ENCODE peak calls at places on chromosomes 2 and 18, in ten cellular contexts. X, Z, T, Y, G, V, W, C, E and K are unnamed samples. For H3K4me1, the result is how much of the 10 kb centered on the place peaks cover.

GRCh38 chr2:99652862-99653261 is 163.0 kb upstream of the REV1 start:
- DNase-seq in X (no peak), Z (no peak), T (no peak), Y (no peak), G (no peak), V (no peak), W (no peak), C (no peak), E (no peak), K (no peak)

GRCh38 chr2:240765007-240765406 is 55.0 kb downstream of the KIF1A start:
- DNase-seq in X (no peak), Z (no peak), T (no peak), Y (no peak), G (no peak), V (no peak), W (no peak), C (no peak), E (no peak), K (no peak)

GRCh38 chr2:166384774-166385173 is 9.0 kb upstream of the SCN9A start:
- DNase-seq in X (no peak), Z (no peak), T (peak), Y (peak), G (peak), V (no peak), W (no peak), C (no peak), E (no peak), K (no peak)

GRCh38 chr18:26470011-26470637 is 78.2 kb downstream of the KCTD1 start:
- DNase-seq in X (no peak), Z (no peak), T (peak), Y (peak), G (peak), V (no peak), W (no peak), C (no peak), E (no peak), K (no peak)

GRCh38 chr18:57771626-57772025 is 31.5 kb downstream of the ATP8B1 start:
- DNase-seq in X (no peak), Z (no peak), T (no peak), Y (no peak), G (no peak), V (no peak), W (no peak), C (no peak), E (no peak), K (no peak)

GRCh38 chr18:22683786-22684185 is 249.3 kb upstream of the RBBP8 start:
- DNase-seq in X (no peak), Z (no peak), T (no peak), Y (no peak), G (no peak), V (no peak), W (no peak), C (peak), E (no peak), K (no peak)

GRCh38 chr2:229433351-229433750 is 162.3 kb upstream of the PID1 start:
- DNase-seq in X (no peak), Z (no peak), T (no peak), Y (no peak), G (no peak), V (no peak), W (no peak), C (no peak), E (no peak), K (no peak)

GRCh38 chr2:96116424-96116878 is at the start of gene ADRA2B:
- DNase-seq in X (peak), Z (peak), T (peak), Y (peak), G (no peak), V (peak), W (peak), C (peak), E (no peak), K (peak)

GRCh38 chr2:15730545-15731212 is 139.0 kb downstream of the DDX1 start:
- DNase-seq in X (peak), Z (peak), T (peak), Y (no peak), G (peak), V (peak), W (peak), C (peak), E (peak), K (no peak)

GRCh38 chr2:53942280-53942679 is 28.5 kb downstream of the PSME4 start:
- DNase-seq in X (no peak), Z (no peak), T (no peak), Y (no peak), G (no peak), V (no peak), W (no peak), C (no peak), E (no peak), K (no peak)

GRCh38 chr2:177284531-177284930 is 20.0 kb upstream of the NFE2L2 start:
- DNase-seq in X (no peak), Z (no peak), T (no peak), Y (no peak), G (no peak), V (no peak), W (no peak), C (no peak), E (no peak), K (no peak)

GRCh38 chr2:68387408-68388350 is 22.6 kb downstream of the PLEK start:
- DNase-seq in X (no peak), Z (no peak), T (no peak), Y (peak), G (no peak), V (no peak), W (no peak), C (no peak), E (no peak), K (no peak)

GRCh38 chr18:79404567-79404910 is 8.8 kb downstream of the NFATC1 start:
- DNase-seq in X (no peak), Z (peak), T (no peak), Y (no peak), G (no peak), V (no peak), W (no peak), C (no peak), E (no peak), K (no peak)

GRCh38 chr18:48848641-48849143 is 102.1 kb downstream of the SMAD7 start:
- DNase-seq in X (no peak), Z (no peak), T (no peak), Y (no peak), G (peak), V (peak), W (no peak), C (peak), E (no peak), K (no peak)

GRCh38 chr2:206361407-206362045 is 81.8 kb upstream of the ADAM23 start:
- DNase-seq in X (no peak), Z (no peak), T (no peak), Y (no peak), G (no peak), V (no peak), W (no peak), C (no peak), E (no peak), K (no peak)

GRCh38 chr2:240350696-240351087 is 84.8 kb upstream of the GPC1 start:
- DNase-seq in X (no peak), Z (no peak), T (no peak), Y (no peak), G (no peak), V (no peak), W (no peak), C (no peak), E (no peak), K (no peak)

GRCh38 chr2:226118471-226119429 is 680.9 kb downstream of the IRS1 start:
- DNase-seq in X (no peak), Z (no peak), T (no peak), Y (no peak), G (peak), V (no peak), W (peak), C (peak), E (no peak), K (no peak)

GRCh38 chr2:232988444-232988843 is 24.6 kb downstream of the NGEF start:
- DNase-seq in X (peak), Z (peak), T (no peak), Y (no peak), G (peak), V (no peak), W (peak), C (peak), E (peak), K (no peak)

GRCh38 chr2:123207245-123207644 is 817.8 kb upstream of the CNTNAP5 start:
- DNase-seq in X (no peak), Z (no peak), T (no peak), Y (no peak), G (no peak), V (no peak), W (no peak), C (no peak), E (no peak), K (no peak)

GRCh38 chr2:219628986-219629901 is 1.8 kb downstream of the SLC4A3 start:
- DNase-seq in X (no peak), Z (no peak), T (no peak), Y (no peak), G (no peak), V (peak), W (no peak), C (peak), E (no peak), K (no peak)

GRCh38 chr2:17171446-17172049 is 346.7 kb downstream of the RAD51AP2 start:
- DNase-seq in X (no peak), Z (no peak), T (peak), Y (peak), G (peak), V (no peak), W (no peak), C (peak), E (no peak), K (no peak)

GRCh38 chr2:216372761-216373291 is 543 bp upstream of the MARCHF4 start:
- DNase-seq in X (no peak), Z (no peak), T (no peak), Y (no peak), G (peak), V (no peak), W (no peak), C (no peak), E (no peak), K (no peak)

GRCh38 chr2:61670591-61671503 is 132.7 kb upstream of the XPO1 start:
- DNase-seq in X (peak), Z (no peak), T (peak), Y (no peak), G (peak), V (peak), W (peak), C (peak), E (no peak), K (no peak)

GRCh38 chr2:48200591-48201293 is 294.4 kb upstream of the FBXO11 start:
- DNase-seq in X (no peak), Z (no peak), T (no peak), Y (no peak), G (no peak), V (no peak), W (no peak), C (no peak), E (no peak), K (no peak)

GRCh38 chr18:48619016-48619415 is 80.2 kb downstream of the CTIF start:
- DNase-seq in X (no peak), Z (no peak), T (no peak), Y (no peak), G (no peak), V (no peak), W (no peak), C (no peak), E (no peak), K (no peak)

GRCh38 chr2:165933211-165933610 is 20.4 kb downstream of the TTC21B start:
- DNase-seq in X (no peak), Z (no peak), T (no peak), Y (no peak), G (no peak), V (no peak), W (no peak), C (no peak), E (no peak), K (no peak)

GRCh38 chr2:77513191-77513590 is 9.0 kb downstream of the LRRTM4 start:
- DNase-seq in X (no peak), Z (no peak), T (no peak), Y (no peak), G (peak), V (no peak), W (no peak), C (no peak), E (no peak), K (no peak)

GRCh38 chr2:101115664-101116063 is 35.5 kb downstream of the TBC1D8 start:
- DNase-seq in X (no peak), Z (no peak), T (no peak), Y (no peak), G (no peak), V (no peak), W (no peak), C (no peak), E (no peak), K (no peak)
- H3K4me1 ChIP-seq in X (under half), Z (under half), T (under half), Y (under half), G (under half), V (half or more), W (half or more), C (half or more), E (under half), K (under half)

GRCh38 chr2:44061876-44062275 is 66.1 kb upstream of the LRPPRC start:
- DNase-seq in X (no peak), Z (no peak), T (no peak), Y (no peak), G (no peak), V (no peak), W (no peak), C (no peak), E (no peak), K (no peak)
- H3K4me1 ChIP-seq in X (under half), Z (under half), T (under half), Y (under half), G (under half), V (under half), W (under half), C (under half), E (under half), K (under half)

GRCh38 chr2:2014251-2014761 is 270.0 kb upstream of the PXDN start:
- DNase-seq in X (no peak), Z (no peak), T (no peak), Y (no peak), G (peak), V (peak), W (no peak), C (no peak), E (peak), K (no peak)

GRCh38 chr2:2010266-2010665 is 266.0 kb upstream of the PXDN start:
- DNase-seq in X (no peak), Z (no peak), T (no peak), Y (no peak), G (no peak), V (no peak), W (no peak), C (no peak), E (no peak), K (no peak)

GRCh38 chr2:2016912-2017311 is 272.6 kb upstream of the PXDN start:
- DNase-seq in X (no peak), Z (no peak), T (no peak), Y (no peak), G (no peak), V (no peak), W (no peak), C (no peak), E (no peak), K (no peak)

GRCh38 chr2:2013476-2013875 is 269.2 kb upstream of the PXDN start:
- DNase-seq in X (no peak), Z (no peak), T (no peak), Y (no peak), G (no peak), V (no peak), W (no peak), C (no peak), E (no peak), K (no peak)

GRCh38 chr2:2012505-2012904 is 268.2 kb upstream of the PXDN start:
- DNase-seq in X (no peak), Z (no peak), T (no peak), Y (no peak), G (peak), V (no peak), W (no peak), C (no peak), E (no peak), K (no peak)
- H3K4me1 ChIP-seq in X (under half), Z (under half), T (under half), Y (under half), G (under half), V (under half), W (under half), C (under half), E (under half), K (under half)

GRCh38 chr2:36458106-36458505 is 102.5 kb downstream of the CRIM1 start:
- DNase-seq in X (no peak), Z (no peak), T (no peak), Y (no peak), G (no peak), V (no peak), W (no peak), C (no peak), E (no peak), K (no peak)
- H3K4me1 ChIP-seq in X (under half), Z (half or more), T (under half), Y (under half), G (half or more), V (half or more), W (half or more), C (under half), E (under half), K (under half)

DNA sequence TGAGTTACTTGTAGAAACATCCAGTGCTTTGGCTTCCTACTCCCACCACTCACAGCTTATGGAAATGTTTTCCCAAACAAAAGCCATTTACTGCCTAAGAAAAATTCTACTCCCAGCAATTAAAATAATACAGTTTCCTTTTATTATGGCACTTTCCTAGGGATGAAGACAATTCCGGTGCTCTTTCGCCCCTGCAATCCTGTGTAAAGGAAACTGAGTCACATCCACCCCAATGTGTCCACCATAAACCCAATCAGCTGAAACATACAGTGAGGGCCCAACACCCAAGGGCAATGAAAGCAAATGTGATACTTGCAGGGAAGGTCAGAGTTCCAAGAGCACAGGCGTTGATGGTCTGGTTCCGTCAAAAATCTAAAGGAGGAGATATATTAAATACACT is 62.0 kb upstream of the ST3GAL5 start:
- DNase-seq in X (no peak), Z (no peak), T (no peak), Y (no peak), G (no peak), V (no peak), W (no peak), C (no peak), E (no peak), K (no peak)
- H3K4me1 ChIP-seq in X (under half), Z (under half), T (under half), Y (under half), G (under half), V (under half), W (under half), C (under half), E (under half), K (under half)

GRCh38 chr2:241902357-241902991 is 32.9 kb downstream of the RTP5 start:
- DNase-seq in X (no peak), Z (peak), T (no peak), Y (no peak), G (no peak), V (no peak), W (no peak), C (no peak), E (no peak), K (no peak)
- H3K4me1 ChIP-seq in X (under half), Z (under half), T (under half), Y (under half), G (under half), V (under half), W (under half), C (under half), E (under half), K (under half)

GRCh38 chr2:196987298-196987653 is 60.8 kb upstream of the PGAP1 start:
- DNase-seq in X (no peak), Z (no peak), T (no peak), Y (no peak), G (peak), V (no peak), W (no peak), C (no peak), E (no peak), K (no peak)
- H3K4me1 ChIP-seq in X (under half), Z (under half), T (under half), Y (under half), G (under half), V (under half), W (under half), C (under half), E (under half), K (under half)

GRCh38 chr2:19138264-19138825 is 220.1 kb downstream of the OSR1 start:
- DNase-seq in X (no peak), Z (no peak), T (peak), Y (no peak), G (no peak), V (no peak), W (no peak), C (no peak), E (no peak), K (no peak)
- H3K4me1 ChIP-seq in X (under half), Z (under half), T (under half), Y (under half), G (under half), V (under half), W (under half), C (under half), E (under half), K (under half)

GRCh38 chr18:44552706-44553105 is 128.0 kb upstream of the SETBP1 start:
- DNase-seq in X (no peak), Z (no peak), T (no peak), Y (no peak), G (no peak), V (no peak), W (no peak), C (no peak), E (no peak), K (no peak)
- H3K4me1 ChIP-seq in X (under half), Z (under half), T (under half), Y (under half), G (under half), V (under half), W (under half), C (under half), E (under half), K (under half)